ENCODE peak calls at places on chromosome X, in five cellular contexts. M is HEK293T, D is HCT116, G is WTC11, U is H1. A is an unnamed sample.

GRCh38 chrX:103175944-103176753 is 38.8 kb upstream of the BEX4 start:
- DNase-seq in M (peak), D (no peak), G (peak), U (no peak), A (peak)

GRCh38 chrX:136531951-136532350 is at the start of gene VGLL1:
- DNase-seq in M (no peak), D (no peak), G (no peak), U (no peak), A (no peak)

GRCh38 chrX:13428055-13428786 is 108.4 kb upstream of the ATXN3L start:
- DNase-seq in M (no peak), D (peak), G (peak), U (no peak), A (no peak)

GRCh38 chrX:98795636-98796035 is 1614.4 kb downstream of the PCDH19 start:
- DNase-seq in M (no peak), D (no peak), G (no peak), U (no peak), A (no peak)

GRCh38 chrX:46306103-46306502 is 239.1 kb downstream of the ZNF674 start:
- DNase-seq in M (no peak), D (no peak), G (no peak), U (no peak), A (no peak)

GRCh38 chrX:5575407-5575806 is 653.3 kb downstream of the NLGN4X start:
- DNase-seq in M (no peak), D (no peak), G (no peak), U (no peak), A (no peak)

GRCh38 chrX:46959101-46959500 is 46.9 kb downstream of the JADE3 start:
- DNase-seq in M (no peak), D (no peak), G (no peak), U (no peak), A (no peak)

GRCh38 chrX:88903989-88904718 is 157.1 kb downstream of the CPXCR1 start:
- DNase-seq in M (no peak), D (no peak), G (no peak), U (no peak), A (no peak)

GRCh38 chrX:38474543-38474942 is 86.8 kb upstream of the TSPAN7 start:
- DNase-seq in M (no peak), D (no peak), G (peak), U (no peak), A (no peak)

GRCh38 chrX:96713303-96713702 is 28.7 kb downstream of the DIAPH2 start:
- DNase-seq in M (no peak), D (no peak), G (no peak), U (no peak), A (peak)

GRCh38 chrX:11944486-11944885 is 186.4 kb downstream of the MSL3 start:
- DNase-seq in M (peak), D (no peak), G (peak), U (peak), A (no peak)

GRCh38 chrX:9072281-9072680 is 38.4 kb upstream of the FAM9B start:
- DNase-seq in M (no peak), D (no peak), G (no peak), U (no peak), A (no peak)

GRCh38 chrX:151030845-151031244 is 47.7 kb downstream of the HMGB3 start:
- DNase-seq in M (no peak), D (no peak), G (no peak), U (no peak), A (no peak)

GRCh38 chrX:16202943-16203342 is 35.7 kb downstream of the MAGEB17 start:
- DNase-seq in M (no peak), D (no peak), G (no peak), U (no peak), A (no peak)

GRCh38 chrX:16196829-16197228 is 29.5 kb downstream of the MAGEB17 start:
- DNase-seq in M (no peak), D (no peak), G (no peak), U (no peak), A (no peak)

GRCh38 chrX:16204538-16204937 is 37.3 kb downstream of the MAGEB17 start:
- DNase-seq in M (no peak), D (no peak), G (no peak), U (no peak), A (no peak)

DNA sequence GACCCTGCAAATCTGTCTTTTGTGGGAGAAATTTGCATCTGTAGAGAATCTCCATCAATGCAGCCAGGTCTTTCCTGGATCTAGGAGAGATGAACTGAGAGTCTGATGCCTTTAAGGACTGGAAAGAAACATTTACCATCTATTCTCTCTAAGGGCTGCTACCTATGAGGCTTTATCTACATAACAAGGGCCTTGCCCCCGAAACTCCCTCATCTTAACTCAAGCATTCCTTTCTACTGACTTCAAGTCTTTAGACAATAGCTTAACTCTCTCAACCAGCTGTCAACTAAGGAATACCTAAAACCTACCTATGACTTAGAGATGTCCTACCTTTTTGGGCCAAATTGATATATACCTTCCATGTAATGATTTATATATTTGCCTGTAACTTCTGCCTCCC is 32.1 kb downstream of the MAGEB17 start:
- DNase-seq in M (no peak), D (no peak), G (no peak), U (no peak), A (no peak)
- TF ChIP-seq SP1 in M (no peak), D (no peak), G (no peak), U (no peak), A (no peak)

GRCh38 chrX:153668423-153669173 is 5.0 kb downstream of the PNCK start:
- DNase-seq in M (no peak), D (no peak), G (no peak), U (no peak), A (no peak)

GRCh38 chrX:153669174-153669890 is 4.3 kb downstream of the PNCK start:
- DNase-seq in M (peak), D (no peak), G (no peak), U (no peak), A (no peak)

GRCh38 chrX:153665726-153666306 is 7.8 kb downstream of the PNCK start:
- DNase-seq in M (no peak), D (no peak), G (no peak), U (no peak), A (no peak)

GRCh38 chrX:153667281-153667831 is 6.3 kb downstream of the PNCK start:
- DNase-seq in M (no peak), D (no peak), G (no peak), U (no peak), A (no peak)

GRCh38 chrX:153667931-153668396 is 5.6 kb downstream of the PNCK start:
- DNase-seq in M (peak), D (peak), G (peak), U (no peak), A (peak)
- TF ChIP-seq SP1 in M (no peak), D (no peak), G (no peak), U (no peak), A (no peak)

DNA sequence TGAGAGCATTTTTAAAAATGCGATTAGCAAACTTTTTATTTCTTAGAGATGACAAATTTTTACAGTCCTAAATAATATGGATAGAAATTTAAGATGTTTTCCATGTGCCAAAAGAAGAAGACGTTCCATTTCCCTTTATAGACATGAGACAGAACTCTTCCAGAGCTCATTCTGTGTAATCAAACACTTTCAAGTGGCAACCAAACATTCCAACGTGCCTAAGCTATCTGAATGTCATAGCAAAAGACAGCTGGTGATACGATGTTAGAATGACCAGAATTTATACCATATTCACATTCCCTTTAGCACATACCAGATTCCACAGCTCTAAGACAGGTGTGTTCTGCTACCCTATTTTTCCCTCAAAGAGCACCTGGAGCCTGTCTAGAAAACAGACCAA is 133.2 kb downstream of the ENOX2 start:
- DNase-seq in M (no peak), D (no peak), G (no peak), U (no peak), A (no peak)
- TF ChIP-seq SP1 in M (no peak), D (no peak), G (no peak), U (no peak), A (no peak)

GRCh38 chrX:21723814-21724213 is 34.1 kb downstream of the SMPX start:
- DNase-seq in M (no peak), D (no peak), G (no peak), U (no peak), A (no peak)

GRCh38 chrX:21723097-21723496 is 34.8 kb downstream of the SMPX start:
- DNase-seq in M (no peak), D (no peak), G (no peak), U (no peak), A (no peak)

GRCh38 chrX:21728276-21728968 is 29.5 kb downstream of the SMPX start:
- DNase-seq in M (no peak), D (no peak), G (no peak), U (no peak), A (no peak)

GRCh38 chrX:21725916-21726315 is 32.0 kb downstream of the SMPX start:
- DNase-seq in M (no peak), D (no peak), G (no peak), U (no peak), A (no peak)

GRCh38 chrX:21725498-21725897 is 32.4 kb downstream of the SMPX start:
- DNase-seq in M (peak), D (peak), G (no peak), U (no peak), A (peak)
- TF ChIP-seq SP1 in M (no peak), D (no peak), G (no peak), U (no peak), A (no peak)

GRCh38 chrX:130799393-130799792 is 103.6 kb downstream of the ENOX2 start:
- DNase-seq in M (no peak), D (no peak), G (no peak), U (no peak), A (no peak)
- TF ChIP-seq SP1 in M (no peak), D (no peak), G (no peak), U (no peak), A (no peak)

DNA sequence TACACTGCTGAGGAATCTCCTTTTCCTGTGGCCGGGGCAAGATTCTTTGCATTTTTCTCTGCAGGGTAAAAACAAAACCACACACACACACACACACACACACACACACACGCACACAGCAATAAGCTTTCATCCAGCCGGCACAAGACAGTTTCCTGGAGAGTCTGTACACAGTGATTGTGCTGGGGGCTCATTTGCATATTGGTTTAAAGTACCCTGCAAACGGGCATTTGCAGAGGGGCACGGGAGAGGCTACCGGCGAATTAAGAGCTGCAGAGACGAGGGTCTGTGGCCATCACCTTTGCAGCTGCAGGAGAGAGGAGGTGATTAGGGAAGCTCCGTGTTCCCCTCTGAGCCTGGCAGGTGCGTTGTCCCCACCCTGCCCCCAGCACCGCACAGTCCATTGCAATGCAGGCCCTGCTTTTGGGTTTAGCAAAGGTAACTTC is 219.9 kb downstream of the SHOX start:
- DNase-seq in M (no peak), D (no peak), G (peak), U (no peak), A (peak)
- TF ChIP-seq SP1 in M (no peak), D (no peak), G (no peak), U (no peak), A (no peak)

A was measured in HepG2.